ENCODE peak calls at places on chromosomes 3 and 15, in four cellular contexts. D is NCI-H345, P is esophagus muscularis mucosa, J is NCI-H1417. G is an unnamed sample.

GRCh38 chr3:10570196-10570946 is 65.0 kb upstream of the ATP2B2 start:
- DNase-seq in D (no peak), P (no peak), J (no peak), G (no peak)

GRCh38 chr15:69328739-69329138 is 30.0 kb downstream of the PAQR5 start:
- DNase-seq in D (no peak), P (no peak), J (no peak), G (no peak)

GRCh38 chr15:39344662-39345141 is 236.2 kb upstream of the THBS1 start:
- DNase-seq in D (peak; percentile 27), P (no peak), J (no peak), G (no peak)

GRCh38 chr3:76756578-76756977 is 283.3 kb upstream of the ROBO2 start:
- DNase-seq in D (no peak), P (no peak), J (no peak), G (no peak)

GRCh38 chr3:106068386-106068785 is 199.6 kb upstream of the CBLB start:
- DNase-seq in D (no peak), P (no peak), J (no peak), G (no peak)

GRCh38 chr3:2847062-2847841 is 262.9 kb downstream of the IL5RA start:
- DNase-seq in D (no peak), P (no peak), J (no peak), G (no peak)

GRCh38 chr3:48285132-48285531 is 44.2 kb downstream of the ZNF589 start:
- DNase-seq in D (no peak), P (no peak), J (no peak), G (no peak)

GRCh38 chr15:50251638-50252182 is 13.8 kb downstream of the HDC start:
- DNase-seq in D (no peak), P (peak; percentile 14), J (no peak), G (no peak)

GRCh38 chr15:91867581-91868026 is 14.1 kb downstream of the SLCO3A1 start:
- DNase-seq in D (no peak), P (no peak), J (no peak), G (no peak)

GRCh38 chr3:11570789-11571495 is 72.8 kb downstream of the VGLL4 start:
- DNase-seq in D (no peak), P (no peak), J (no peak), G (no peak)

GRCh38 chr15:31433101-31433500 is 106.5 kb downstream of the KLF13 start:
- DNase-seq in D (no peak), P (no peak), J (peak; percentile 17), G (no peak)